ENCODE peak calls at places on chromosomes 6 and 20, in seven cellular contexts. A is CD8-positive, alpha-beta T cell; C is heart left ventricle; O is GM10248; L is choroid plexus epithelial cell; D is IMR-90; E is mesothelial cell of epicardium. V is an unnamed sample.

GRCh38 chr20:38275815-38276550 is 15.4 kb upstream of the KIAA1755 start:
- DNase-seq in E (no peak), L (peak; percentile 87), D (peak; percentile 96), A (no peak), C (no peak), O (no peak), V (peak; percentile 83)

GRCh38 chr6:97175806-97176205 is 107.2 kb downstream of the MMS22L start:
- DNase-seq in O (no peak), E (no peak), A (no peak), L (no peak), C (no peak), D (no peak), V (peak; percentile 24)

GRCh38 chr6:56437171-56437900 is 190.0 kb upstream of the COL21A1 start:
- DNase-seq in C (no peak), L (no peak), A (no peak), O (no peak), D (no peak), E (no peak), V (peak; percentile 23)

GRCh38 chr6:68196645-68197044 is 438.4 kb upstream of the ADGRB3 start:
- DNase-seq in L (peak; percentile 64), A (no peak), D (no peak), E (no peak), O (no peak), C (no peak), V (peak; percentile 2)

GRCh38 chr6:15510121-15510520 is 152.7 kb downstream of the DTNBP1 start:
- DNase-seq in A (no peak), E (no peak), L (no peak), D (no peak), O (no peak), C (no peak), V (no peak)

GRCh38 chr6:87756858-87757257 is 54.8 kb upstream of the AKIRIN2 start:
- DNase-seq in L (peak; percentile 62), D (peak; percentile 83), A (no peak), E (no peak), C (no peak), O (peak; percentile 75), V (peak; percentile 93)

GRCh38 chr20:1654994-1655393 is 2.6 kb downstream of the SIRPG start:
- DNase-seq in O (no peak), L (no peak), E (no peak), C (no peak), D (no peak), A (no peak), V (no peak)

GRCh38 chr20:13683833-13684232 is 45.1 kb upstream of the TASP1 start:
- DNase-seq in C (no peak), E (no peak), D (no peak), A (no peak), O (no peak), L (no peak), V (no peak)

GRCh38 chr20:62069741-62070216 is 4.1 kb upstream of the TAF4 start:
- DNase-seq in O (no peak), E (no peak), A (no peak), D (peak; percentile 70), C (no peak), L (peak; percentile 58), V (peak; percentile 73)

GRCh38 chr20:63696311-63696627 is 183 bp upstream of the TNFRSF6B start:
- DNase-seq in A (peak; percentile 61), E (no peak), O (no peak), C (no peak), D (no peak), L (peak; percentile 55), V (no peak)

GRCh38 chr20:51258582-51259175 is 235.8 kb upstream of the KCNG1 start:
- DNase-seq in C (no peak), E (no peak), O (no peak), D (peak; percentile 17), A (no peak), L (peak; percentile 53), V (peak; percentile 34)

GRCh38 chr6:30615219-30615957 is 1.7 kb downstream of the PPP1R10 start:
- DNase-seq in C (peak; percentile 38), O (no peak), A (peak; percentile 30), L (peak; percentile 91), E (peak; percentile 61), D (peak; percentile 91), V (peak; percentile 92)

GRCh38 chr6:31042801-31043200 is 32.5 kb downstream of the MUC22 start:
- DNase-seq in A (peak; percentile 28), E (no peak), C (peak; percentile 49), L (peak; percentile 73), O (peak; percentile 39), D (peak; percentile 50), V (peak; percentile 60)

GRCh38 chr6:158784505-158784904 is 34.7 kb downstream of the EZR start:
- DNase-seq in D (peak; percentile 70), C (no peak), A (no peak), O (no peak), E (no peak), L (peak; percentile 39), V (peak; percentile 36)

GRCh38 chr6:51559059-51559458 is 528.4 kb downstream of the PKHD1 start:
- DNase-seq in L (no peak), O (no peak), C (no peak), A (no peak), D (no peak), E (no peak), V (no peak)

GRCh38 chr20:25407311-25408169 is at the start of gene GINS1:
- DNase-seq in O (peak; percentile 91), C (peak; percentile 85), A (peak; percentile 66), D (peak; percentile 85), E (peak; percentile 95), L (peak; percentile 87), V (peak; percentile 82)

GRCh38 chr6:68343901-68344300 is 291.2 kb upstream of the ADGRB3 start:
- DNase-seq in A (no peak), D (peak; percentile 0), E (no peak), L (peak; percentile 74), C (no peak), O (no peak), V (no peak)

GRCh38 chr6:113619077-113619476 is 238.1 kb upstream of the MARCKS start:
- DNase-seq in L (peak; percentile 40), D (peak; percentile 63), O (no peak), E (no peak), A (no peak), C (no peak), V (no peak)

GRCh38 chr6:11172501-11173337 is 59.7 kb downstream of the NEDD9 start:
- DNase-seq in C (peak; percentile 62), L (peak; percentile 64), D (peak; percentile 27), E (peak; percentile 86), A (peak; percentile 72), O (peak; percentile 68), V (peak; percentile 22)

GRCh38 chr6:101597711-101598110 is 204.2 kb downstream of the GRIK2 start:
- DNase-seq in L (peak; percentile 80), A (no peak), O (no peak), E (no peak), D (peak; percentile 94), C (no peak), V (peak; percentile 77)

GRCh38 chr6:149190228-149190831 is 127.2 kb upstream of the TAB2 start:
- DNase-seq in O (no peak), A (peak; percentile 50), D (peak; percentile 13), L (peak; percentile 68), E (no peak), C (no peak), V (no peak)
- TF ChIP-seq CTCF in O (no peak), A (no peak), D (peak; percentile 3), L (peak; percentile 23), E (no peak), C (no peak), V (no peak)

GRCh38 chr20:21564127-21564773 is 50.4 kb upstream of the NKX2-2 start:
- DNase-seq in C (no peak), D (no peak), O (no peak), E (no peak), A (no peak), L (no peak), V (no peak)
- TF ChIP-seq CTCF in C (no peak), D (no peak), O (no peak), E (no peak), A (no peak), L (no peak), V (no peak)

DNA sequence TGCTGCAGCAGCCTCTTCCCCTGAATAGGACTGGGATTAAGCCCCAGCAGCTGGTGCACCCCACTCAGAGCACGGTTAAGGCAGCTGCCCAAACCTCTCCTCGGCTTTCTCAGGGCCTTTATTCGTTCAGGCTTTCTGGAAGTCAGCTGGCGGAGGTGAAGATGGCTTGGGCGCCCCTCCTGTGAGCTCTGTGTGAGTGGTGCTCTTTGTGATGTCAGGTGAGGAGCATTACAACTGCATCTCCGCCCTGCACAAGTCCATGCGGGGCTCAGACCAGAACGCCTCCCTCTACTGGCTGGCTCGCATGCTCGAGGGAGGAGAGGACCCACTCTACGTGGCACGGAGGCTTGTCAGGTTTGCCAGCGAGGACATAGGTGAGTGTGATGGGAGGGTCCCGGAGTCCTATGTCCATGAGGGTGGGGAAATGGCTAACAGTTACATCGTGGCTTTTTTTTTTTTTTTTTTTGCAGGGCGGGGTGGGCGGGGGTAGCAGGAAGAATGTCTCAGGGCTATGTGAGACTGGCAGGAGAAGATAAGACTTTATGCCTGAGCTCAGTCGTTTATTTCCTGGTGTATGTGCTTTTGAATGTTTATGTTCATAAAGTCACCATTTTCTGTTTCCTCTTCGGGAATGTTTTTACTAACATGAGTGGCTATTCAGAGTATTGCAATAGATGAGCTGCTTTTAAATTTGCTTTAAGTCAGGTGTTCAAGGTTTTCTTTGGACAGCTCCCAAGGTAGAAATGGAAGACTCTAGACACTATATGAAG is 18.2 kb downstream of the WRNIP1 start:
- DNase-seq in A (no peak), C (no peak), E (no peak), O (no peak), L (peak; percentile 45), D (peak; percentile 34), V (no peak)
- TF ChIP-seq CTCF in A (no peak), C (no peak), E (no peak), O (no peak), L (no peak), D (no peak), V (no peak)

DNA sequence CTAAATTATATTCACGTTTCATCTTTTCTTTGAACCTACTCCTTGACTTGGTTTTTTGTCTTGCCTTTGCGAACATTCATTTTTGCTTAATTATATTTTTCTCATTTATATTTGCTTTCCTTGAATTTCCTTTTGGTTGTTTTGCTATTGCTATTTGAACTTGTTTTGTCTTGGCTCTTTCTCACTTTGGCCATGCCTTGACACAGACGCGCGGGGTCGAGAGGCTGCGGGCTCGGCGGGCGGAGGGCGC is 7.1 kb upstream of the TMEM14A start:
- DNase-seq in L (no peak), D (no peak), E (no peak), O (no peak), C (no peak), A (no peak), V (no peak)
- TF ChIP-seq CTCF in L (no peak), D (no peak), E (no peak), O (no peak), C (no peak), A (no peak), V (no peak)

GRCh38 chr6:14265049-14266021 is 147.8 kb downstream of the CD83 start:
- DNase-seq in A (no peak), C (no peak), D (no peak), E (no peak), O (no peak), L (no peak), V (no peak)
- TF ChIP-seq CTCF in A (no peak), C (no peak), D (no peak), E (peak; percentile 25), O (no peak), L (no peak), V (no peak)

DNA sequence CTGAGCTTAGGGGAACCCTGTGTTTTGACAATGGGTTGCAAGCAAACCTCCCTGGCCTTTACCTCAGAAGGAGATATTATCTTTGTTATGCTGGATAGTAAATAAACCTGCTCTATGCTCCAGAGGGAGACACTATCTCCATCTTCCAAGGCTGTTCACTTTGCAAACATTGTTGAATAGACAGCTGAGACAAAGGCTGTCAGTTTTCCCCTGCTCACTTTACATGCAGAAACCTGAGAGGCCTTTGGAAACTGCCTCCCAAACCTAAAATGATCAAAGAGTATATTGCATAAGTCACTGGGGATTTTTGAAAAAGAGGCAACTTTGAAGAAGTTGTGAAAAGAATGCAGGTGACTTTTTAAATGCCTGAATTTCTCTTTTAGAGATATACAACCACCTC is 61.6 kb downstream of the MRAP2 start:
- DNase-seq in E (no peak), D (no peak), O (no peak), L (no peak), C (no peak), A (no peak), V (no peak)
- TF ChIP-seq CTCF in E (no peak), D (no peak), O (no peak), L (no peak), C (no peak), A (no peak), V (no peak)